ENCODE peak calls at places on chromosomes 13 and 19, in six cellular contexts. D, G, F, N, Q and Y are unnamed samples. For H3K27me3 and H3K9me3, the result is how much of the 10 kb centered on the place peaks cover.

GRCh38 chr19:31461814-31462539 is 112.7 kb upstream of the TSHZ3 start:
- DNase-seq in D (no peak), G (no peak), F (no peak), N (no peak), Q (no peak), Y (no peak)

GRCh38 chr13:95067303-95067702 is 233.9 kb downstream of the ABCC4 start:
- DNase-seq in D (no peak), G (no peak), F (no peak), N (no peak), Q (no peak), Y (no peak)

GRCh38 chr13:76380436-76381065 is 505.7 kb downstream of the KCTD12 start:
- DNase-seq in D (no peak), G (no peak), F (no peak), N (no peak), Q (no peak), Y (peak)

GRCh38 chr13:105336706-105337582 is 1198.5 kb downstream of the EFNB2 start:
- DNase-seq in D (no peak), G (no peak), F (no peak), N (no peak), Q (no peak), Y (no peak)

GRCh38 chr13:19862511-19863313 is 737 bp downstream of the ZMYM5 start:
- DNase-seq in D (no peak), G (peak), F (peak), N (peak), Q (peak), Y (peak)

GRCh38 chr13:106602178-106602577 is 34.2 kb upstream of the ARGLU1 start:
- DNase-seq in D (no peak), G (no peak), F (no peak), N (no peak), Q (no peak), Y (no peak)

GRCh38 chr19:36209372-36209771 is 5.1 kb downstream of the ZNF565 start:
- DNase-seq in D (no peak), G (no peak), F (no peak), N (no peak), Q (no peak), Y (no peak)

GRCh38 chr19:1619094-1619439 is 13.8 kb upstream of the UQCR11 start:
- DNase-seq in D (no peak), G (no peak), F (no peak), N (no peak), Q (no peak), Y (no peak)

GRCh38 chr13:28494861-28495585 is at the start of gene FLT1:
- DNase-seq in D (no peak), G (peak), F (peak), N (peak), Q (peak), Y (peak)

GRCh38 chr13:103983948-103984347 is 917.7 kb upstream of the SLC10A2 start:
- DNase-seq in D (no peak), G (no peak), F (no peak), N (no peak), Q (no peak), Y (no peak)

GRCh38 chr13:23551213-23552008 is 18.8 kb upstream of the TNFRSF19 start:
- DNase-seq in D (no peak), G (no peak), F (peak), N (no peak), Q (no peak), Y (no peak)

GRCh38 chr19:778910-779653 is 18.2 kb upstream of the PTBP1 start:
- DNase-seq in D (peak), G (no peak), F (no peak), N (no peak), Q (peak), Y (peak)

GRCh38 chr13:20353973-20354372 is 121.9 kb upstream of the GJB6 start:
- DNase-seq in D (no peak), G (no peak), F (no peak), N (no peak), Q (no peak), Y (no peak)

GRCh38 chr19:34082289-34083077 is 89.8 kb upstream of the LSM14A start:
- DNase-seq in D (no peak), G (no peak), F (peak), N (no peak), Q (peak), Y (peak)

GRCh38 chr19:3368848-3369336 is 2.5 kb downstream of the NFIC start:
- DNase-seq in D (no peak), G (no peak), F (no peak), N (no peak), Q (no peak), Y (no peak)

GRCh38 chr19:37572203-37572602 is 22.4 kb downstream of the ZNF571 start:
- DNase-seq in D (no peak), G (no peak), F (no peak), N (no peak), Q (no peak), Y (no peak)

GRCh38 chr19:10565028-10565566 is 713 bp downstream of the KRI1 start:
- DNase-seq in D (no peak), G (no peak), F (peak), N (peak), Q (peak), Y (peak)

GRCh38 chr13:48806522-48806921 is 152.8 kb downstream of the CYSLTR2 start:
- DNase-seq in D (no peak), G (no peak), F (no peak), N (no peak), Q (no peak), Y (no peak)

GRCh38 chr19:29687897-29688728 is 22.9 kb downstream of the PLEKHF1 start:
- DNase-seq in D (no peak), G (no peak), F (no peak), N (no peak), Q (no peak), Y (no peak)

GRCh38 chr19:51366999-51367564 is 894 bp upstream of the ETFB start:
- DNase-seq in D (no peak), G (no peak), F (peak), N (peak), Q (peak), Y (no peak)

DNA sequence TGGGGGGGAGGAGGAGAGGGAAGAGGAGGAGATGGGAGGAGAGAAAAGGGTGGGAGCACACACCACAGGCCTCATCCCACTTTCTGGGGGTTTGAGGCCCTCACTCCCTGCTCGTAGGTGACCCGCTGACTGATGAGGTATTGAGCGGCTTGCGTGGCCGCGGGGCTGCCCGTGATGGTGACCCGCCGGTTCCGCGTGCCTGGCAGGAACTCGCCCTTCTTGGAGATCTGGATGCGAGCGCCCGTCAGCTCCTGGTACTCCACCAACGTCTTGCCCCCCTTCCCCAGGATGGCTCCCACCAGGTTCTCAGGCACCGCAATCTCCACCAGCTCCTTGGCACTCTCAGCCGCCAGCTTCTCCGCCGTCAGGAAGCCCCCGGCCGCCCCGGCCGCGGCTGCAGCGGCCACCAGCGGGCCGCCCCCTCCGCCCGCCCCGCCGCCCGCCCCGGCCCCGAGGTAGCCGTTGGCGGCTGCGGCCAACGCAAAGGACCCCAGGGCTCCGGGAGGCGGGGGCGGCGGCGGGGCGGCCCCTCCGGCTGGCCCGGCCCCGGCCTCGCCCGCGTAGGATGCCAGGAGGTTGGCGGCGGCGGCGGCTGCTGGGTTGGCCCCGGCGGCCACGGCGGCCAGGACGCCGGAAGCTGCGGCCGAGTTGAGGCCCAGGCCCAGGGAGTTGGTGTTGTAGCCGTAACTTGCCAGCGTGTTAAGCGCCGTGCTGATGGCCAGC is 25.4 kb upstream of the NANOS2 start:
- DNase-seq in D (no peak), G (no peak), F (no peak), N (no peak), Q (no peak), Y (no peak)
- H3K27me3 ChIP-seq in D (under half), G (under half), F (under half), N (under half), Q (under half), Y (under half)

DNA sequence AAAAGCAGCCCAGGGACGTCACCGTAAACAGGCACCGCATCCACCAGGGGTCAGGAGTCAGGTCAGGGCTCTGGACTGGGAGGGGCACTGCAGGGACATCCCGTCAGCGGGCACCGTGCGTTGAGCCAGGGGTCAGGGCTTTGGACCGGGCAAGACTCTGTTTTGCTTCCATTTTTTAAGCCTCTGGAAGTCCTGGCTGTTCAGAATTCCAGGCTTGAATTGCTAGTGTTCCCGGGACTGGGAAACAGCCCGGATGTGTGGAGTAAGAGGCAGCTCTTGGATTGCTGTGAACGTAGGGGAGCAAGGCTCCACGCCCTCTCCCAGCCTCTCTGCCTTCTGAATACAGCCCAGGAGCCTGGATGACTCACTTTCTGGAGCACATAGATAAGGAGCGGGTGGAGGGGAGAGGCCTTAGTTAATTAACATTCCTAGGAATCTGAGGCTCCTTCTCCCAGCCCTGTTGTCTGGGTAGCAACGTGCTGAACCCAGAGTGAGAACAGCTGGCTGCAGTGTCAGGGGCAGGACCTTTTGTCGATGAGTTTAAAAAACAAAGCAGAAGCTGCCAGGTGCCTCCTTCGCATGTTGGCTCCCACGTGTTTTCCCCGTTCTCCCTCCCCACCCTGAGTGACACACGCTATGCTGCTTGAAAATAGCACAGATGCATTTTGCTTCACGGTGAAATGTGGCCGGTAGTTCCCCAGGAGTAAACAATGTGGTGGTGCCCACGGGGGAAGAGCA is 21.9 kb downstream of the ATP11A start:
- DNase-seq in D (peak), G (peak), F (peak), N (no peak), Q (peak), Y (peak)
- H3K4me3 ChIP-seq in D (peak), G (no peak), F (no peak), N (no peak), Q (no peak), Y (no peak)

DNA sequence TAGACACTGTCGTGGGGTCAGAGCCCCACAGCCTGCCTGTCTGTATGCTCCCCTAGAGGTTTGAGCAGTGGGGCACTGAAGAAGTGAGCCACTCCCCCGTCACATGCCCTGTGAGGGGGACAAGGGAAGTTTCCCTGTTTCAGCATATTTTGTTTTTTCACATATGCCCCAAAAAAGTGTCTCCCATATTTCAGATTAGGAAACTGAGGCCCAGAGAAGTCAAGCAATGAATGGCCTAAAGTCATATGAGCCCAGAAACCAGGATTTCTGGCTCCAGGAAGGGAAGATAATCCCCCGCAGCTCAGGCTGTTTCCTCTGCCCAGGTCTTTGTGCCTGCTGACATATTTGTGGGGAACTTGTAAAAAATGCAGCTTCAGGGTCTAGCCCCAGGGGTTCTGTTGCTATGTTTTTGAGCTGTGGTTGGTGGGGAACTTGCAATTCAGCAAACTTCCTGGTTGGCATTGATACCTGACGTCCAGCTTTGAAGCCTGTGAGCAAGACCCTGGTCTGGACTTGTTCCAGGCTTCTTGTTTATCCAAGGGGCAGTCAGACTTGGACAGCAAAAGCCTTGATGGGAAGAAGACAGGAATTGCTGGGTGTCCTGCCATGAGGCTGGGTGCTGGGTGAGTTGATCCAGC is 9.5 kb downstream of the RASL11A start:
- DNase-seq in D (no peak), G (no peak), F (no peak), N (no peak), Q (no peak), Y (no peak)
- H3K9me3 ChIP-seq in D (under half), G (under half), F (under half), N (under half), Q (under half), Y (under half)

GRCh38 chr13:78465250-78465649 is 138.1 kb downstream of the POU4F1 start:
- DNase-seq in D (no peak), G (no peak), F (no peak), N (no peak), Q (no peak), Y (no peak)

GRCh38 chr13:78468546-78469060 is 134.7 kb downstream of the POU4F1 start:
- DNase-seq in D (no peak), G (no peak), F (no peak), N (no peak), Q (no peak), Y (no peak)
- H3K27me3 ChIP-seq in D (under half), G (under half), F (under half), N (under half), Q (under half), Y (under half)

GRCh38 chr19:40659116-40659515 is 31.3 kb downstream of the NUMBL start:
- DNase-seq in D (no peak), G (no peak), F (no peak), N (no peak), Q (no peak), Y (no peak)
- H3K4me3 ChIP-seq in D (no peak), G (no peak), F (no peak), N (no peak), Q (no peak), Y (no peak)

DNA sequence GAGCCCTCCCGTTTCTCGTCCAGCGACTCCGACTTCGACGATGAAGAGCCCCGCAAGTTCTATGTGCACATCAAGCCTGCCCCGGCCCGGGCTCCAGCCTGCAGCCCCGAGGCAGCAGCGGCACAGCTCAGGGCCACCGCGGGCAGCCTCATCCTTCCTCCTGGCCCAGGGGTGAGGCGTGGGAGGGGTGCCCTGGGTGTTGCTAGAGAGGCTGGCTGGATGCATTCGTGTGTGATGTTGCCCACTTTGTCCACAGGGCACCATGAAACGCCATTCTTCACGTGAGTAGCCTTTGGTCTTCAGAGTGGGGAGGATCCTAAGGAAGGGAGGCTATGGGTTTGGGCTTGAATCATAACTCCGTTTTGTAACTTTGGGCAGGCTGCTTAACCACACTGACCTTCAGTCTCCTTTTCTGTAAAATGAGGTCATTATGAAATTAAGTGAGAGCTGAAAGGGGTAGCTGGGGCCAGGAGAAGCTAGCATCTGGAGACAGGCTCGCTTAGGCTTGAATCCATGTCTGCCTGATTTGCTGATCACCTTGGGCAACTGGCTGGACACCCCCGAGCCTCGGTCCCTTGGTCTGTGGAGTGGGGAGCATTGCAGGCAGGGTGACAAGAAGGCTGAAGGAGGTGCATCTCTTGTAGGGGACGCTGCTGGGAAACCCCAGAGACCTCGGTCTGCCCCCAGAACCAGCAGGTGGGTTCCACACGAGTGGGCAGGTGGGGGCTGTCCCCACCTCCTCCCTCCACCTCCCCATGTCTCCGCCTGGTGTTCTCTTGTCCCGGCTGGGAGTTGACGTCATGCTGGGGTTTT is 18.7 kb upstream of the B3GNT3 start:
- DNase-seq in D (no peak), G (no peak), F (no peak), N (no peak), Q (no peak), Y (no peak)
- H3K9me3 ChIP-seq in D (under half), G (under half), F (under half), N (under half), Q (under half), Y (under half)

GRCh38 chr19:55157064-55157908 is at the start of gene TNNI3:
- DNase-seq in D (no peak), G (no peak), F (no peak), N (no peak), Q (no peak), Y (no peak)

GRCh38 chr19:55160128-55160985 is 2.8 kb upstream of the TNNI3 start:
- DNase-seq in D (peak), G (peak), F (peak), N (peak), Q (peak), Y (peak)

GRCh38 chr19:55158848-55159793 is 1.6 kb upstream of the TNNI3 start:
- DNase-seq in D (no peak), G (no peak), F (peak), N (no peak), Q (no peak), Y (no peak)

GRCh38 chr19:55156202-55157063 is 1.1 kb downstream of the TNNI3 start:
- DNase-seq in D (peak), G (no peak), F (peak), N (peak), Q (peak), Y (peak)

DNA sequence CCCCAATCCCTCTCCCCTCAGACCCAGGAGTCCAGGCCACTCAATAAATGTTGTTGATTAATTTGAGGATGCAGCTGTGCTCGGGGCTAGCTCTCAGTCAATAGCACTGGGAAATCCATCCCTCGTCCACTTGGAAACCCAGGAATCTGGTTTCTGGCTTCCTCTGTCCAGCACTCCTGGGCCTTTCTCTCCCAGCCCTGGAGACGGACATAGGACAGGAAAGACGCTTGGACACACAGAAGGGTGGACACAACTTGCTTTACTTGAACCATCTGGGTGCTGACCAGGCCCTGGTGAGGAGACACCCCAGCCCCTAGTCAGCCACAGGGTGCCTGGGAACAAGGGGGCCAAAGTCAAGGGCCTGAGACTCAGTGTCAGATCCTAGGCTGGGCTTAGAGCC is 891 bp upstream of the TNNI3 start:
- DNase-seq in D (no peak), G (no peak), F (no peak), N (no peak), Q (no peak), Y (no peak)
- H3K27me3 ChIP-seq in D (under half), G (under half), F (under half), N (under half), Q (under half), Y (under half)

GRCh38 chr19:49658566-49659442 is 6.9 kb downstream of the IRF3 start:
- DNase-seq in D (no peak), G (no peak), F (no peak), N (peak), Q (no peak), Y (no peak)

GRCh38 chr19:49664171-49665070 is 1.2 kb downstream of the IRF3 start:
- DNase-seq in D (peak), G (peak), F (peak), N (peak), Q (peak), Y (peak)

GRCh38 chr19:49663224-49663623 is 2.4 kb downstream of the IRF3 start:
- DNase-seq in D (no peak), G (no peak), F (no peak), N (no peak), Q (no peak), Y (no peak)

GRCh38 chr19:49660338-49660961 is 5.2 kb downstream of the IRF3 start:
- DNase-seq in D (no peak), G (no peak), F (no peak), N (no peak), Q (no peak), Y (no peak)

GRCh38 chr19:49662011-49662410 is 3.6 kb downstream of the IRF3 start:
- DNase-seq in D (no peak), G (no peak), F (no peak), N (no peak), Q (no peak), Y (no peak)
- H3K4me3 ChIP-seq in D (no peak), G (no peak), F (no peak), N (no peak), Q (no peak), Y (no peak)